ENCODE peak calls at places on chromosomes 12 and 14, in four cellular contexts. Y is dorsolateral prefrontal cortex, R is natural killer cell, G is fibroblast of the aortic adventitia. I is an unnamed sample.

GRCh38 chr14:23177181-23177580 is 6.3 kb downstream of the SLC7A8 start:
- DNase-seq in Y (no peak), R (no peak), G (no peak), I (no peak)

GRCh38 chr12:3313066-3313465 is 177.9 kb upstream of the PRMT8 start:
- DNase-seq in Y (no peak), R (no peak), G (peak), I (no peak)

GRCh38 chr12:119158004-119158776 is 20.5 kb upstream of the HSPB8 start:
- DNase-seq in Y (peak), R (no peak), G (no peak), I (no peak)

GRCh38 chr12:76462668-76463224 is 96.8 kb downstream of the OSBPL8 start:
- DNase-seq in Y (no peak), R (no peak), G (peak), I (no peak)

GRCh38 chr12:81758421-81759214 is 532 bp downstream of the PPFIA2 start:
- DNase-seq in Y (peak), R (no peak), G (peak), I (peak)

GRCh38 chr12:14238224-14238792 is 127.2 kb upstream of the ATF7IP start:
- DNase-seq in Y (no peak), R (no peak), G (peak), I (no peak)

GRCh38 chr14:56268653-56269052 is 150.4 kb downstream of the PELI2 start:
- DNase-seq in Y (no peak), R (no peak), G (no peak), I (no peak)

GRCh38 chr12:116164976-116165425 is 112.5 kb downstream of the MED13L start:
- DNase-seq in Y (no peak), R (no peak), G (peak), I (no peak)

GRCh38 chr12:98399532-98399931 is 115.9 kb upstream of the TMPO start:
- DNase-seq in Y (peak), R (peak), G (peak), I (no peak)

GRCh38 chr14:76117789-76118188 is 33.9 kb upstream of the GPATCH2L start:
- DNase-seq in Y (no peak), R (no peak), G (no peak), I (no peak)

GRCh38 chr12:79531547-79531946 is 159.2 kb downstream of the PAWR start:
- DNase-seq in Y (no peak), R (no peak), G (peak), I (no peak)

GRCh38 chr12:80269953-80270552 is 170.7 kb downstream of the OTOGL start:
- DNase-seq in Y (no peak), R (no peak), G (peak), I (no peak)

GRCh38 chr14:61616524-61617185 is 78.7 kb upstream of the HIF1A start:
- DNase-seq in Y (no peak), R (no peak), G (peak), I (no peak)

GRCh38 chr12:116535241-116535640 is 23.9 kb upstream of the MAP1LC3B2 start:
- DNase-seq in Y (no peak), R (no peak), G (no peak), I (no peak)

GRCh38 chr14:51653096-51653814 is 1.5 kb downstream of the FRMD6 start:
- DNase-seq in Y (no peak), R (no peak), G (peak), I (no peak)

GRCh38 chr12:41924111-41924510 is 220.6 kb downstream of the GXYLT1 start:
- DNase-seq in Y (no peak), R (no peak), G (no peak), I (no peak)

GRCh38 chr12:62640910-62641448 is 174.4 kb downstream of the MON2 start:
- DNase-seq in Y (no peak), R (no peak), G (no peak), I (no peak)

GRCh38 chr12:110245278-110245868 is 35.7 kb upstream of the ATP2A2 start:
- DNase-seq in Y (no peak), R (peak), G (no peak), I (no peak)

GRCh38 chr12:97132270-97132669 is 225.2 kb downstream of the NEDD1 start:
- DNase-seq in Y (no peak), R (no peak), G (no peak), I (no peak)

GRCh38 chr12:97140355-97140754 is 233.3 kb downstream of the NEDD1 start:
- DNase-seq in Y (no peak), R (no peak), G (no peak), I (no peak)

GRCh38 chr12:97131220-97131981 is 224.3 kb downstream of the NEDD1 start:
- DNase-seq in Y (no peak), R (no peak), G (no peak), I (no peak)

GRCh38 chr12:97134495-97134894 is 227.4 kb downstream of the NEDD1 start:
- DNase-seq in Y (no peak), R (no peak), G (no peak), I (no peak)
- TF ChIP-seq CTCF in Y (no peak), R (no peak), G (no peak), I (peak)

DNA sequence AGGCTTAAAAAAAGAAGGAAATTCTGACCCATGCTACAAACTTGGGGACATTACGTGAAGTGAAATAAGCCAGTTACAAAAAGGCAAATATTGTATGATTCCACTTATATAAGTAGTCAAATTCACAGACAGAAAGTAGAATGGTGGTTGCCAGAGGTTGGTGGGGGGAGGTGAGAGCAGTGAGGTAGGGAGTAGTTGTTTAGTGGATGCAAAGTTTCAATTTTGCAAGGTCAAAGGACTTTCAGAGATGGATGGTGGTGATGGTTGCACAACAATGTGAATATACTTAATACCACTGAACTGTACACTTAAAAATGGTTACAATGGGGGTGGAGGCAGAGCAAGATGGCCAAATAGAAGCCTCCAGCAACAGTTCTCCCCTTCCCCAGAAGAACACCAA is 86.2 kb upstream of the PLXNC1 start:
- DNase-seq in Y (no peak), R (no peak), G (no peak), I (no peak)
- TF ChIP-seq CTCF in Y (no peak), R (no peak), G (no peak), I (no peak)

DNA sequence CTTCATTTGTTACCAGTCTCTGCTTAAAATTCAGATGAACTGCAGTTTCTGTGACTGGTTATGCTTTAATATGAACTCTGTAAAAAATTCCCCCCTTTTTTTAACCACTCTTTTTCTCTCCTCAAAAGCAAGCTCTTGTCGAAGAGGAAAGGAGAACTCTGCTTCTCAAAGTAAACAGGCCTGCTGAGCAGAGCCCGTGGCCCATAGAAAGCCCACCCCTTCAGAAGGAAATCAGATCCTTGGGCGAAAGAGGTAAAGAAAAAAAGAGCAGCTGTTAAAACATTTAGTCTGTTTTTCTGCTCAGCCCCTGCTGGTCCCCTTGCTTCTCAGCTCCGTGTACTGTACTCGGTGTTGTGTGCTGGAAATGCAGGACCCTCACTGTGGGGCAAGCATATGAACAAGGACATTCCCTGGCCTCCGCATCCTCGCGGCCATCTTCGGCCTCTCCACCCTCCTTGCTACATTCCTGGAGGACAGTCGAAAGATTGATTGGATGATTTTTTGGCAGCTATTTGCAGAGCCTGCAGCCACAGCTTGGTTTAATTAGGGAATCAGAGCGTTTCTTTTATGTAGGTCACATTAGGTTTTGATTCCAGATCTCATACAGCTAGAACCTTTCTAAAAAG is 164.6 kb upstream of the LRIG3 start:
- DNase-seq in Y (no peak), R (no peak), G (peak), I (peak)
- TF ChIP-seq CTCF in Y (no peak), R (no peak), G (peak), I (no peak)

GRCh38 chr12:69583203-69583602 is 2.1 kb upstream of the CCT2 start:
- DNase-seq in Y (no peak), R (no peak), G (no peak), I (no peak)
- TF ChIP-seq CTCF in Y (no peak), R (no peak), G (no peak), I (no peak)

GRCh38 chr14:78933948-78934524 is 763.9 kb downstream of the NRXN3 start:
- DNase-seq in Y (no peak), R (no peak), G (peak), I (no peak)
- TF ChIP-seq CTCF in Y (peak), R (no peak), G (peak), I (peak)

GRCh38 chr12:45324391-45324790 is 108.5 kb downstream of the ANO6 start:
- DNase-seq in Y (no peak), R (no peak), G (no peak), I (no peak)

GRCh38 chr12:45327823-45328383 is 112.0 kb downstream of the ANO6 start:
- DNase-seq in Y (no peak), R (no peak), G (no peak), I (no peak)

GRCh38 chr12:45326358-45326971 is 110.6 kb downstream of the ANO6 start:
- DNase-seq in Y (no peak), R (no peak), G (no peak), I (no peak)

DNA sequence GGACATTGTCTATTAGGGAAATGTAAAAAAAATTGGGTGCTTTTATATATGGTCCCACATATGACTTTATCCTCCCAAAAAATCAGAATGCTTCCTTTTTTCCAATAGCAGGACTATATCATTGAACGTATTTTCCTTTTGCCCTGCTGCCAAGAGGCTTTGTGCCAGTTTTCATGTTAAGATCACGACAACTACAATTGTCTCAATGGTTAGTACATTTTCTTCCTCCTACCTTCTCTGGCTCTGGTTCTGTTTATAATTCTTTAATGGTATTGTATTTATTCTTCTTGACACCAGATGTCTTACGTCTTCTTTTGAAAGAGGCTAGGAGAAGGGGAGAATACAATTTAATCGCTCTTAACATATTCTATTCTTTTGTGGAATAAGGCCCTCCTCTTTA is 106.9 kb downstream of the ANO6 start:
- DNase-seq in Y (no peak), R (no peak), G (no peak), I (no peak)
- TF ChIP-seq CTCF in Y (no peak), R (no peak), G (no peak), I (no peak)

GRCh38 chr14:78291958-78292357 is 121.8 kb downstream of the NRXN3 start:
- DNase-seq in Y (no peak), R (no peak), G (no peak), I (no peak)

GRCh38 chr14:78286210-78286609 is 116.0 kb downstream of the NRXN3 start:
- DNase-seq in Y (no peak), R (no peak), G (no peak), I (no peak)
- TF ChIP-seq CTCF in Y (no peak), R (no peak), G (no peak), I (no peak)

DNA sequence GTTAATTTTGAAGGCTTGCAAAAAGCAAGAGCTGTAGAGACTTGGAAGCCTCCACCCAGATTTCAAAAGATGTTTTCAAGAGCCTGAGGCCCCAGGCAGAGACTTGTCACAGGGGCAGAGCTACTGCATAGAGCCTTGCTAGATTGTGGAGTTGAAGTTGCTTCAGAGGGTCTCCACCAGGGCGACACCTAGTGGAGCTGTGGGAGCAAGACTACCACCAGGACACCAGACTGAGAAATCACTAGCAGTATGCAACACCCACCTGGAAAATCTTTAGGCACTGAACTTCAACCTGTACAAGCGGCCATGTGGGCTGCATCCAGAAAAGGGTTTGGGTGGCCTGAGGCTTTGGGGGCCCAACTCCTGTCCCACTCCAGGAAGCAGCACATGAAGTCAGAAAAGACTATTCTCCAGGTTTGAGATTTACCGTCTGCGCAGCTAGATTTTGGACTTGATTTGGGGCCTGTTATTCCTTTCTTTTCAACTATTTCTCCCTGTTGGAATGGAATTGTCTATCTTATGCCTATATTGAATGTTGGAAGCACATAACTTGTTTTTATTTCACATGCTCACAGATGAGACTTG is 508.5 kb downstream of the FLRT2 start:
- DNase-seq in Y (no peak), R (peak), G (peak), I (peak)
- TF ChIP-seq CTCF in Y (peak), R (peak), G (peak), I (peak)

DNA sequence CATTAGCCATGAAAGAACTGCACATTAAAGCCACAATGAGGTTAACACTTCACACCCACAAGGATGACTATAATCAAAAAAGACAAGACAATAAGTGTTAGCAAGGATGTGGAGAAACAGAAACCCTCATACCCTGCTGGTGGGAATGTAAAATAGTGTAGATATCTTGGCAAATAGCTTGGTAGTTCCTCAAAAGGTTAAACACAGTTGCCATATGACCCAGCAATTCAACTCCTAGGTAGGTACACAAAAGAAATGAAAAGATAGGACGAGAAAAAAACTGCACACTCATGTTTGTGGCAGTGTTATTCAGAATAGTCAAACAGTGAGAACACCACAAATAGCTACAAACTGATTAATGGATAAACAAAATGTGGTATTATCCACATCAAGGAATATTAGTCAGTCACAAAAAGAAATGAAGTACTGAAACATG is 93.5 kb downstream of the ATXN2 start:
- DNase-seq in Y (no peak), R (no peak), G (no peak), I (no peak)
- TF ChIP-seq CTCF in Y (no peak), R (no peak), G (no peak), I (no peak)

I was measured in progenitor cell of endocrine pancreas.